ENCODE peak calls at places on chromosomes 1 and 21, in nine cellular contexts. Q is Caco-2, Z is suprapubic skin, A is lung, F is GM23338, P is GM06990, M is heart left ventricle, N is esophagus squamous epithelium, R is cardiac muscle cell. V is an unnamed sample.

GRCh38 chr21:41775152-41775472 is 8.3 kb upstream of the RIPK4 start:
- DNase-seq in Z (no peak), Q (no peak), N (no peak), M (no peak), F (no peak), R (no peak), A (no peak), P (no peak), V (no peak)

GRCh38 chr1:37704966-37705365 is 12.7 kb downstream of the CDCA8 start:
- DNase-seq in A (no peak), R (no peak), P (no peak), M (no peak), Z (no peak), F (no peak), Q (no peak), N (no peak), V (no peak)

GRCh38 chr1:221734187-221734586 is 7.7 kb downstream of the DUSP10 start:
- DNase-seq in R (no peak), Q (no peak), A (no peak), Z (no peak), P (no peak), M (no peak), N (no peak), F (no peak), V (no peak)

GRCh38 chr21:46431884-46432488 is 26.7 kb upstream of the DIP2A start:
- DNase-seq in N (no peak), Z (no peak), P (no peak), Q (no peak), F (no peak), A (no peak), M (no peak), R (no peak), V (no peak)

GRCh38 chr1:63320024-63320799 is 2.2 kb upstream of the FOXD3 start:
- DNase-seq in F (peak; percentile 74), A (no peak), N (no peak), Z (no peak), R (no peak), Q (no peak), M (no peak), P (no peak), V (no peak)

GRCh38 chr1:218969021-218969420 is 204.7 kb upstream of the LYPLAL1 start:
- DNase-seq in R (no peak), P (no peak), M (no peak), F (no peak), Z (no peak), Q (no peak), A (no peak), N (no peak), V (no peak)

GRCh38 chr21:46634966-46635323 is 529 bp upstream of the PRMT2 start:
- DNase-seq in A (peak; percentile 74), Z (no peak), N (no peak), P (no peak), M (peak; percentile 70), R (peak; percentile 92), Q (peak; percentile 78), F (peak; percentile 95), V (peak; percentile 74)

GRCh38 chr1:230744382-230744781 is 2.8 kb upstream of the CAPN9 start:
- DNase-seq in Z (no peak), F (no peak), R (peak; percentile 44), Q (peak; percentile 57), A (no peak), N (no peak), P (no peak), M (no peak), V (no peak)

GRCh38 chr1:43541721-43542401 is 11.2 kb downstream of the PTPRF start:
- DNase-seq in F (no peak), Q (no peak), Z (peak; percentile 87), A (peak; percentile 77), N (no peak), M (peak; percentile 86), P (no peak), R (peak; percentile 50), V (peak; percentile 72)

GRCh38 chr1:6996371-6996770 is 211.1 kb downstream of the CAMTA1 start:
- DNase-seq in R (no peak), Q (no peak), P (no peak), Z (no peak), M (no peak), F (no peak), A (no peak), N (no peak), V (no peak)

GRCh38 chr21:19468981-19469715 is 1065.6 kb upstream of the TMPRSS15 start:
- DNase-seq in N (no peak), Q (no peak), M (no peak), R (peak; percentile 18), P (no peak), A (no peak), F (no peak), Z (no peak), V (no peak)

GRCh38 chr1:99348375-99349132 is 84.3 kb downstream of the PLPPR4 start:
- DNase-seq in F (no peak), A (no peak), R (peak; percentile 0), P (no peak), Q (no peak), M (no peak), Z (no peak), N (no peak), V (no peak)

GRCh38 chr1:99347041-99347684 is 82.9 kb downstream of the PLPPR4 start:
- DNase-seq in F (peak; percentile 40), M (no peak), R (no peak), N (no peak), Z (no peak), Q (no peak), P (no peak), A (no peak), V (no peak)
- TF ChIP-seq CTCF in F (peak; percentile 38), M (no peak), R (no peak), N (no peak), Z (no peak), Q (no peak), P (no peak), A (no peak), V (no peak)

DNA sequence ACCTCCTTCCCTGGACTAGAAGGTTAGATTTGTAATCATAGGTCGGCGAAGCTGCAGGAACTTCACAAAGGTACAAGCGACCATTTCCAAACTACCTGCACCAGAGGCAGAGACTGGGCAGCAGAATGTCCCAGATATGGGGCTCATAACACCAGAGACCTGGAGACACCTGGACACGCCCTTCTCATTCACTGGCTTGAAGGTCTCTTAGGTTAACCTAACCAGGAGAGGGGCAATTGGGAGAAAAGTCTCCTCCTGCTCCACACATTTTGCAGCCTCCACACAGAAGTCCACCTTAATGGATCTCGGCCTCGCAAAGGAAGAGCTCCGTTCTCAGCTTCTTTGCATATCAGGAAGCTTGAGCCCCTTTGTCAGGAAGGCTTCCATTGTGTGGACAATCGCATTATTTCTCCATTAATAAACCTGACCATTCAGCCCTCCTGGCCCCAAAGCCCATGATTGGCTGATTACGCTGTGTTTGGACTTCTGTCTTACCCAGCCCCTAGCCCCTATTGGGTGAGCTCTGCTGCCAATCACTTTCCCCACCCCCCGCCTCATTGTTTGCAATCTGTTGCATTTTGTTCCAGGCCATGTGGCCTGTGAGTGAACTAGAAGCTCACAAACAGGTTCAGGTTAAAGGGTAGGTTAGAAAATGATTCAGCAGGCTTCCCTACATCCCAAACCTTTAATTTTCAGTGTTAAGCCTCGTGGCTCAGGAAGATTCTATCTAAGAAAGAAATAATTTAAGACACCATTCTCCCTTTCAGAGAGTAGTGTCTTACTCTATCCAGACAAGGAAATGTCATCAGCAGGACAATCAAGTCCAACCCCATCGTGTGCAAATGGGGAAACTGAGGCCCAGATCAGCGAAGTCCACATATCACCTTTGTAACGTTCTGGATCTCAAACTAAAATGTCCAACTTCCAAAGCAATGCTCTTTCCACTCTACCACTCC is 2.8 kb downstream of the MYCL start:
- DNase-seq in N (no peak), A (peak; percentile 72), F (peak; percentile 96), M (no peak), P (no peak), Q (peak; percentile 84), Z (no peak), R (peak; percentile 84), V (no peak)
- H3K4me3 ChIP-seq in N (peak overlapping the region; percentile 83), A (no peak overlapping the region), F (peak overlapping the region; percentile 87), M (no peak overlapping the region), P (no peak overlapping the region), Q (no peak overlapping the region), Z (no peak overlapping the region), R (peak overlapping the region; percentile 10), V (no peak overlapping the region)

DNA sequence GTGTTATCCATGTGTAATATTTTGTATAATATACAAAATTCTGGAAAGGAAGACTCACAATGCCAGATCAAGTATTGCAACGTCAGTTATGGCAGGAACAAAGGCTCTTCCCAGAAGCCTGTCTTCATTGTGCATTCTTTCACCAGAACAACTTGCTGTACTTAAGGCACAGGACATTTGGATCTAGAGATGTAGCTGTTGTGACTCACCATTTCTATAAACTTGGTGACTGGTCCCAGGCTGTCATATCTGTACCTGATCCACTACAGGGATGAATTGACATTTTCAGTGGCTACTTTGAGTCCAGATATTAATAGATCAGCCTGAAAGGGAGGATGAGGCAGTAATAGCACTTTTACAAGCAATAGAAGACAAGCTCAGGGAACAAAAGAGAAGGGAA is 299.8 kb downstream of the DISC1 start:
- DNase-seq in F (no peak), N (no peak), Z (no peak), A (no peak), P (no peak), M (no peak), R (no peak), Q (no peak), V (no peak)
- H3K27me3 ChIP-seq in F (no peaks in the 10 kb centered on the region), N (no peaks in the 10 kb centered on the region), Z (no peaks in the 10 kb centered on the region), A (no peaks in the 10 kb centered on the region), P (peaks cover 1% of the 10 kb centered on the region), M (no peaks in the 10 kb centered on the region), R (no peaks in the 10 kb centered on the region), Q (no peaks in the 10 kb centered on the region), V (no peaks in the 10 kb centered on the region)

GRCh38 chr1:67664048-67664447 is 21.0 kb upstream of the GADD45A start:
- DNase-seq in Z (no peak), M (no peak), A (no peak), Q (no peak), P (no peak), F (no peak), N (no peak), R (no peak), V (no peak)

GRCh38 chr1:67672260-67672803 is 12.7 kb upstream of the GADD45A start:
- DNase-seq in N (no peak), Q (no peak), F (no peak), P (no peak), Z (no peak), A (no peak), R (no peak), M (no peak), V (no peak)

GRCh38 chr1:67673468-67674201 is 11.4 kb upstream of the GADD45A start:
- DNase-seq in Q (no peak), Z (no peak), F (no peak), M (no peak), N (no peak), R (no peak), P (no peak), A (no peak), V (no peak)

GRCh38 chr1:67662884-67663283 is 22.1 kb upstream of the GADD45A start:
- DNase-seq in F (no peak), N (no peak), R (no peak), Q (no peak), Z (no peak), P (no peak), A (no peak), M (no peak), V (no peak)

GRCh38 chr1:67668660-67669059 is 16.3 kb upstream of the GADD45A start:
- DNase-seq in P (no peak), Z (no peak), M (no peak), A (no peak), R (peak; percentile 14), N (no peak), F (no peak), Q (no peak), V (no peak)
- TF ChIP-seq CTCF in P (no peak), Z (no peak), M (no peak), A (no peak), R (no peak), N (no peak), F (no peak), Q (no peak), V (no peak)